ENCODE peak calls at places on chromosomes 11 and 22, in ten cellular contexts. E is keratinocyte, Z is H1, P is PC-3, A is GM23248, G is hepatocyte, H is K562, M is fibroblast of lung, K is HCT116, Q is endothelial cell of umbilical vein. T is an unnamed sample.

GRCh38 chr22:40525250-40525884 is 111.2 kb downstream of the MRTFA start:
- DNase-seq in Q (peak; percentile 65), K (no peak), Z (no peak), H (peak; percentile 20), P (peak; percentile 48), G (peak; percentile 38), E (no peak), M (no peak), A (peak; percentile 63), T (peak; percentile 41)

GRCh38 chr11:134276396-134277175 is 407 bp downstream of the GLB1L3 start:
- DNase-seq in Q (no peak), G (no peak), E (no peak), K (no peak), P (no peak), Z (no peak), A (peak; percentile 5), M (no peak), H (peak; percentile 3), T (peak; percentile 56)

GRCh38 chr11:18135308-18135707 is 2.9 kb downstream of the MRGPRX3 start:
- DNase-seq in M (no peak), H (no peak), K (no peak), A (no peak), P (no peak), Z (no peak), G (no peak), E (no peak), Q (no peak), T (no peak)

GRCh38 chr22:19043111-19044085 is 78.8 kb downstream of the DGCR2 start:
- DNase-seq in H (no peak), E (no peak), Q (no peak), K (no peak), Z (no peak), A (peak; percentile 80), G (no peak), M (peak; percentile 15), P (no peak), T (no peak)

GRCh38 chr11:128865490-128865889 is 1.6 kb downstream of the KCNJ1 start:
- DNase-seq in K (no peak), Q (no peak), Z (no peak), E (no peak), G (no peak), P (peak; percentile 69), A (peak; percentile 50), H (no peak), M (peak; percentile 13), T (no peak)

GRCh38 chr11:86688398-86689179 is 16.2 kb upstream of the ME3 start:
- DNase-seq in K (no peak), M (peak; percentile 87), A (peak; percentile 91), Q (no peak), E (no peak), G (no peak), Z (no peak), H (no peak), P (no peak), T (no peak)

GRCh38 chr11:102620858-102621561 is 4.1 kb downstream of the MMP20 start:
- DNase-seq in P (peak; percentile 49), K (no peak), Z (no peak), Q (peak; percentile 77), G (no peak), E (no peak), A (peak; percentile 24), M (peak; percentile 81), H (no peak), T (no peak)

GRCh38 chr11:67006029-67006884 is 16.7 kb upstream of the SYT12 start:
- DNase-seq in G (no peak), P (peak; percentile 49), A (peak; percentile 27), M (peak; percentile 18), Q (no peak), E (no peak), K (peak; percentile 62), Z (no peak), H (peak; percentile 92), T (peak; percentile 23)

GRCh38 chr11:96196074-96196787 is 146.8 kb downstream of the MAML2 start:
- DNase-seq in K (no peak), P (no peak), Z (peak; percentile 15), H (no peak), M (no peak), Q (no peak), E (no peak), A (no peak), G (no peak), T (no peak)

GRCh38 chr11:92311616-92312449 is 87.2 kb downstream of the FAT3 start:
- DNase-seq in Z (peak; percentile 39), A (no peak), P (peak; percentile 31), Q (no peak), G (no peak), E (no peak), H (no peak), M (no peak), K (no peak), T (peak; percentile 39)

GRCh38 chr11:45048313-45048841 is 97.7 kb upstream of the TP53I11 start:
- DNase-seq in P (no peak), M (no peak), Q (peak; percentile 51), A (no peak), E (no peak), H (no peak), K (no peak), Z (no peak), G (no peak), T (no peak)

GRCh38 chr11:76657824-76658170 is 12.8 kb downstream of the LRRC32 start:
- DNase-seq in G (no peak), H (no peak), A (no peak), E (no peak), Z (no peak), Q (no peak), K (no peak), P (no peak), M (no peak), T (no peak)

GRCh38 chr11:121754603-121755002 is 301.8 kb upstream of the SORL1-AS1 start:
- DNase-seq in G (no peak), H (no peak), P (no peak), Z (no peak), E (no peak), K (no peak), M (no peak), Q (no peak), A (no peak), T (no peak)

GRCh38 chr22:37273126-37273845 is 9.0 kb upstream of the CYTH4 start:
- DNase-seq in E (no peak), H (peak; percentile 35), Q (no peak), K (no peak), A (peak; percentile 82), M (peak; percentile 88), G (no peak), Z (no peak), P (peak; percentile 24), T (no peak)

GRCh38 chr11:98679673-98680072 is 341.1 kb upstream of the CNTN5 start:
- DNase-seq in H (no peak), K (no peak), Z (no peak), A (no peak), Q (no peak), P (no peak), G (no peak), E (no peak), M (no peak), T (peak; percentile 12)
- H3K9me3 ChIP-seq in H (no peaks in the 10 kb centered on the region), K (peaks cover 9% of the 10 kb centered on the region), Z (no peaks in the 10 kb centered on the region), A (no peaks in the 10 kb centered on the region), Q (peaks cover 2% of the 10 kb centered on the region), P (peaks cover 4% of the 10 kb centered on the region), G (no peaks in the 10 kb centered on the region), E (no peaks in the 10 kb centered on the region), M (no peaks in the 10 kb centered on the region), T (no peaks in the 10 kb centered on the region)

GRCh38 chr22:39349967-39350802 is at the start of gene SYNGR1:
- DNase-seq in A (peak; percentile 51), G (peak; percentile 46), Q (no peak), M (no peak), H (no peak), P (no peak), K (no peak), Z (no peak), E (no peak), T (peak; percentile 77)
- TF ChIP-seq EZH2 in A (no peak), G (no peak), Q (peak; percentile 47), M (no peak), H (no peak), P (no peak), K (no peak), Z (no peak), E (peak; percentile 71), T (no peak)

GRCh38 chr22:47377926-47378560 is 615.6 kb downstream of the TBC1D22A start:
- DNase-seq in G (no peak), P (no peak), H (no peak), Z (no peak), E (no peak), M (no peak), Q (no peak), K (no peak), A (no peak), T (no peak)
- H3K9me3 ChIP-seq in G (no peaks in the 10 kb centered on the region), P (no peaks in the 10 kb centered on the region), H (no peaks in the 10 kb centered on the region), Z (peaks cover 68% of the 10 kb centered on the region), E (peaks cover 7% of the 10 kb centered on the region), M (no peaks in the 10 kb centered on the region), Q (no peaks in the 10 kb centered on the region), K (no peaks in the 10 kb centered on the region), A (no peaks in the 10 kb centered on the region), T (no peaks in the 10 kb centered on the region)

GRCh38 chr11:6475936-6476335 is 2.2 kb upstream of the TRIM3 start:
- DNase-seq in A (peak; percentile 34), Q (no peak), E (no peak), H (no peak), K (no peak), M (no peak), P (peak; percentile 48), G (no peak), Z (no peak), T (peak; percentile 15)
- TF ChIP-seq EZH2 in A (no peak), Q (no peak), E (no peak), H (no peak), K (no peak), M (no peak), P (no peak), G (no peak), Z (no peak), T (no peak)

GRCh38 chr11:125553357-125553756 is 15.9 kb upstream of the EI24 start:
- DNase-seq in P (no peak), E (no peak), M (no peak), G (no peak), H (no peak), Q (no peak), K (no peak), Z (no peak), A (no peak), T (no peak)
- H3K9me3 ChIP-seq in P (peaks cover 24% of the 10 kb centered on the region), E (peaks cover 6% of the 10 kb centered on the region), M (no peaks in the 10 kb centered on the region), G (peaks cover 7% of the 10 kb centered on the region), H (no peaks in the 10 kb centered on the region), Q (peaks cover 4% of the 10 kb centered on the region), K (no peaks in the 10 kb centered on the region), Z (peaks cover 28% of the 10 kb centered on the region), A (no peaks in the 10 kb centered on the region), T (peaks cover 11% of the 10 kb centered on the region)

DNA sequence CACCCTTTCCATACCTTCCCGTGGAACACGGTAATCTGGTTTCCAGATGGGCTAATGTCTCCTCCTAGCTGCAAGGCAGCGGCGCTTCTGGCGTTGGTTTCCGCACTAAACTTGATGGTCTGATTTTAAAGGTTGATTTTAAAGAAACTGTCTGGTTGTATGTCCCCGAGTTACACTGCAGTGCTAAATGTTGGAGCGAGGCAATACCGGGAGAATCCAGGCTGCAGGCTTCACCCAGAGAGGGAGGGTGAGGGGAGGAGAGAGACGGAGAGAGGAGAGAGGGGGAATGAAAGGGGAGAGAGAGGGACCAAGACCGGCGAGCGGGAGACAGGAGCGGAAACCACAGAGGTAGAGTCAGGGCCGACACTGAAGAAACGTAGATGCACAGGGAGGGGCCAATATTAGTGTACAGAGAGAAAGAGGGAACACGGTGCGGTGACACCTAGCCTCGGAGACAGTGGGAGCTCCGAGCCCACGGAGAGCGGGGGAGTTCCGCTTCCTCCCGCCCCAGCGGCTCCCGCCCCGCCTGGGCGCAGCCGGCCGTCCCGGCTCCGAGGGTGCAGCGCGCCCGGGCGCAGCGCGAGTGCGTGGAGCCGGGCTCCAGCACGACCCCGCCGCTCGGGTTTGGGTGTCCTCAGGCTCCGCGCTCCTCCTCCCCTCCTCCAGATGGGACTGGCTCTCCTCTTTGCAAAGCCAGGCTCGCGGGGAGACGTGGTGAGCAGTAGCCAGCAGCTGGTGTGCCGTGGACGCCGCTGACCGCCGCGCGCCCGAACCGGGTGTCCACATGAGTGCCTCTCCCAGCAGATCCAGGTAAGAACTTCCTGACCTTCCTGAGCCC is 71.9 kb upstream of the GRAMD1B start:
- DNase-seq in Q (no peak), M (peak; percentile 8), G (peak; percentile 20), Z (no peak), E (no peak), K (no peak), A (peak; percentile 54), P (peak; percentile 38), H (no peak), T (peak; percentile 62)
- TF ChIP-seq EZH2 in Q (peak; percentile 72), M (peak; percentile 42), G (peak; percentile 53), Z (peak; percentile 87), E (peak; percentile 22), K (no peak), A (no peak), P (no peak), H (no peak), T (peak; percentile 56)

T was measured in neural progenitor cell.